ENCODE peak calls at places on chromosomes 4 and X, in four cellular contexts. P is neural progenitor cell, C is cardiac fibroblast, Y is esophagus squamous epithelium. I is an unnamed sample.

GRCh38 chr4:1472148-1472797 is 66.0 kb upstream of the NKX1-1 start:
- DNase-seq in P (no peak), C (no peak), Y (no peak), I (no peak)

GRCh38 chrX:47562615-47563243 is 1.7 kb downstream of the ARAF start:
- DNase-seq in P (peak), C (peak), Y (no peak), I (no peak)

GRCh38 chrX:97563531-97564133 is 679.9 kb downstream of the RPA4 start:
- DNase-seq in P (no peak), C (peak), Y (no peak), I (no peak)

GRCh38 chrX:18931972-18932371 is 51.9 kb downstream of the PHKA2 start:
- DNase-seq in P (peak), C (peak), Y (no peak), I (no peak)

GRCh38 chr4:47390438-47391125 is 72.9 kb downstream of the COMMD8 start:
- DNase-seq in P (no peak), C (peak), Y (no peak), I (no peak)

GRCh38 chr4:109921384-109921808 is 8.7 kb downstream of the EGF start:
- DNase-seq in P (peak), C (peak), Y (no peak), I (peak)

GRCh38 chrX:121876316-121876715 is 828.9 kb downstream of the GLUD2 start:
- DNase-seq in P (no peak), C (peak), Y (no peak), I (peak)

GRCh38 chrX:78514852-78515251 is 144.3 kb downstream of the RTL3 start:
- DNase-seq in P (peak), C (no peak), Y (no peak), I (no peak)

GRCh38 chr4:174524242-174524641 is 2.0 kb upstream of the HPGD start:
- DNase-seq in P (no peak), C (no peak), Y (no peak), I (no peak)

GRCh38 chrX:2928583-2929434 is at the start of gene ARSD:
- DNase-seq in P (peak), C (peak), Y (peak), I (peak)

GRCh38 chr4:138181288-138181687 is 60.9 kb downstream of the SLC7A11 start:
- DNase-seq in P (no peak), C (peak), Y (no peak), I (no peak)

GRCh38 chr4:168511780-168512467 is 15.1 kb downstream of the PALLD start:
- DNase-seq in P (no peak), C (no peak), Y (no peak), I (no peak)

GRCh38 chr4:24364249-24364648 is 220.1 kb downstream of the DHX15 start:
- DNase-seq in P (no peak), C (no peak), Y (no peak), I (no peak)

GRCh38 chr4:26860157-26860921 is at the start of gene STIM2:
- DNase-seq in P (peak), C (peak), Y (peak), I (peak)

GRCh38 chrX:123121241-123121640 is 62.8 kb upstream of the GRIA3 start:
- DNase-seq in P (no peak), C (no peak), Y (no peak), I (no peak)

GRCh38 chr4:9832640-9833039 is 51.2 kb downstream of the DRD5 start:
- DNase-seq in P (no peak), C (no peak), Y (no peak), I (no peak)

GRCh38 chr4:7023901-7024300 is 19.3 kb upstream of the TADA2B start:
- DNase-seq in P (no peak), C (no peak), Y (no peak), I (no peak)
- TF ChIP-seq CTCF in P (no peak), C (no peak), Y (no peak), I (no peak)

GRCh38 chr4:79402452-79402851 is 5.6 kb downstream of the GK2 start:
- DNase-seq in P (no peak), C (no peak), Y (no peak), I (no peak)

GRCh38 chr4:79397951-79398350 is 10.1 kb downstream of the GK2 start:
- DNase-seq in P (no peak), C (no peak), Y (no peak), I (no peak)

GRCh38 chr4:79396794-79397193 is 11.2 kb downstream of the GK2 start:
- DNase-seq in P (no peak), C (no peak), Y (no peak), I (no peak)

GRCh38 chr4:79395883-79396282 is 12.1 kb downstream of the GK2 start:
- DNase-seq in P (no peak), C (no peak), Y (no peak), I (no peak)

DNA sequence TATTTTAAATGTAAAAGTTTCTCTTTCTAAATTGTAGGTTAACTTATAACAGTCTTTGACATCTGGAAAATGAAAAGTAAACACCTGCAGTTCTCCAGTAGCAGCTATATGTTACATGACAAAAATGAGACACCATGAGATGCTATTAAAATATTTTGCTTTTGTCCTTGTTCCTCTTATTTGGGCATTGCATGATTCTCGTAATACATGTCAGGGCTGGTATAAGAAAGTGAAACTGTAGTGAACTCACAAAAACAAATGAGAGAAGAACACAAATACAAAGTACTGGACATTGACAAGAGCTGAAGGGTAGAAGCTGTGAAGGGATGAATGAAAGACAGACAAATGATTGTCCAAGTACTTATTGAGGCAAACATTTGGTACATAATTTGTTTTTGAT is 9.0 kb downstream of the GK2 start:
- DNase-seq in P (no peak), C (no peak), Y (no peak), I (no peak)
- H3K4me3 ChIP-seq in P (no peak), C (no peak), Y (no peak), I (no peak)

GRCh38 chr4:17577660-17578481 is 873 bp downstream of the LAP3 start:
- DNase-seq in P (no peak), C (peak), Y (no peak), I (peak)
- TF ChIP-seq CTCF in P (no peak), C (no peak), Y (no peak), I (peak)

DNA sequence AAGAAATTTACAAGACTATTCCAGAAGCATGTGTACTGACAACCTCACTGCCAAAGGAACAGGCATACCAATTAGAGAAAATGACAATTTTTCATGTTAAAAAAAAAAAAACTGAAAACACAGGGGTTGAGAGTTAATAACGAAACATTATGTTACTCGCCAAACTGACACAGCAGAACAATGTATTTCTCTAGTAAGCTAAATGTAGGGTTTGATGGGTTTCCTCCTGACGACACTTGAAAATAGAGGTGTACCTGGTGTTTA is 643 bp upstream of the USO1 start:
- DNase-seq in P (no peak), C (no peak), Y (no peak), I (no peak)
- H3K4me3 ChIP-seq in P (peak), C (peak), Y (peak), I (peak)

DNA sequence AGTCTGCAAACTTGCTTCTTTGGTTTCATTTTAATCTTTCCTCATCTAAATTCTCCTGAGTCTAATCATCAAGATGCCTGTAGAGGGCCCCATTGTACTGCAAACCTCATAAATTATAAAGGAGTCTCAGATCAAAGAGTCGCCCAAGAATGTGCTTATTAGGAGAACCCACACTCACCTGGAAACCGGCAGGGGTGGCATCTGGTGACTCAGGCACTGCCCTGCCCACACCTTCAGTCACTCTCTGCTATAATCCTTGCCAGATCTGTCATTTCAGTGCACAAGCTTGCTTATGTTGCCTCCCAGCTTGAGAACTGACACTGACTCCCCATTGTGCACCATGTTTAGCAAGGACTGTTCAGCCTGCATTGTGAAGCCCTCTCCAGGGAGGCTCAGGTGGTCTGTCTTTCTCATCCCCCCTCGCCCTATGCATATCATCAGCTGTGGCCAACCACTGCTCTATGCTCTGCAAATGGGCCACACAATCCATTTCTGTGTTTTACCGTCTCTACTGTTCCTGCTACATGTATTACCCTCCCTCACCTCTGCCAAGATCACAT is 12.4 kb downstream of the EPGN start:
- DNase-seq in P (peak), C (peak), Y (no peak), I (peak)
- TF ChIP-seq CTCF in P (peak), C (peak), Y (peak), I (peak)

GRCh38 chr4:150572704-150573504 is 9.0 kb upstream of the MAB21L2 start:
- DNase-seq in P (no peak), C (peak), Y (no peak), I (no peak)
- H3K4me3 ChIP-seq in P (no peak), C (no peak), Y (no peak), I (no peak)

DNA sequence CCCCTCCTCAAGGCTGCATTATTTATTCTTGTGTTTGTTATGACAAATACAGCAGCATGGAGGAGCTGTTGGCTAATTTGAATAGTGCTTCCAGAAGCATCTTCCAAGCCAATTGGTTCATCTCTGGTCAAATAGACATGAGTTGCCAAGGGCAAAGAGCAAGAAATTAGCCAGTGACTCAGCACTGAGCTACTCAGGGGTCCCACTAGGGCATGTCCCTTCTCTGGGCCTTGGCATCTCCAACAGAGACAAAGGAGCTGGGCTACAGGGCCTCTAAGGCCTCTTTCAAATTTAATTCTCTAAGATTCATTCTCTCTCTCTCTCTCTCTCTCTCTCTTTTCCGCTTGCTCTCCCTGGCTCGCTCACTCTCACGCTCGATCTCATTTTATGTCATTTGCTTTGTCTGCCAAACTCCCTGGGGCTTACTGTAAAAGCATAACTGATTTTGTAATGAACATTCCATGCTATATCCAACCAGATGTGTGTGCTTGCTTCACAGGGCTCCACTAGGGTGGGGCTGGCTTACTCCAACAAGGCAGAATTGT is 86.7 kb upstream of the MAGEA4 start:
- DNase-seq in P (no peak), C (peak), Y (no peak), I (peak)
- TF ChIP-seq CTCF in P (no peak), C (peak), Y (no peak), I (peak)

DNA sequence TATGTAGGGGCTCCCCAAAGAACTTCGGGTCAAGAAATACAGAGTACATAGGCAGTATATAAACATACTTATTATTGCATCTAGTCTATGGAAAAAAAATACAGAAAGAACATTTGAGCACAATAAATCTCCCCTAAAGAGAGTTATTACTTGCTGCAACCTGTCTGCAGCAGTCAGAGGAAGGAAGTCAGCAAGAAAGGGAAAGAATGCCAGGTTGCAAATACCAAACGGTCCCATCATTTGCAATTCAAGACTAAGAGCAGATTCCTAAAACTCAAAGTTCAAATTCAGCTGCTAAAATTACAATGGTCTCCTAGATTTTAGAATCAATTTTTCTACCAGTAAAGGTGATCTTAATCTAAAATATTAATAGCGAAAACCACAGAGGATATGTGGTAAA is 236.2 kb upstream of the NUDT6 start:
- DNase-seq in P (no peak), C (no peak), Y (no peak), I (no peak)
- H3K4me3 ChIP-seq in P (no peak), C (no peak), Y (no peak), I (no peak)

GRCh38 chr4:96193061-96193460 is 353.2 kb downstream of the PDHA2 start:
- DNase-seq in P (no peak), C (no peak), Y (no peak), I (no peak)
- TF ChIP-seq CTCF in P (no peak), C (no peak), Y (no peak), I (no peak)

GRCh38 chrX:1468250-1468772 is 15.6 kb upstream of the ASMTL start:
- DNase-seq in P (no peak), C (peak), Y (no peak), I (no peak)
- H3K4me3 ChIP-seq in P (no peak), C (no peak), Y (no peak), I (no peak)